ENCODE peak calls at places on chromosomes 7 and 10, in five cellular contexts. O is astrocyte of the spinal cord, Y is activated B cell treated with CpG ODN at 0.5 μM for 24 hours, R is IMR-90, I is GM06990. T is an unnamed sample.

GRCh38 chr7:81801532-81801931 is 31.7 kb upstream of the HGF start:
- DNase-seq in O (no peak), Y (no peak), R (no peak), I (no peak), T (no peak)

GRCh38 chr7:76302299-76303056 is at the start of gene HSPB1:
- DNase-seq in O (peak; percentile 94), Y (peak; percentile 65), R (peak; percentile 84), I (peak; percentile 88), T (peak; percentile 96)

GRCh38 chr7:33130184-33130583 is 820 bp downstream of the BBS9 start:
- DNase-seq in O (no peak), Y (no peak), R (peak; percentile 8), I (no peak), T (no peak)

GRCh38 chr10:4477664-4478063 is 348.3 kb upstream of the AKR1E2 start:
- DNase-seq in O (no peak), Y (no peak), R (no peak), I (no peak), T (no peak)

GRCh38 chr7:124027236-124027635 is 5.6 kb downstream of the TMEM229A start:
- DNase-seq in O (no peak), Y (no peak), R (no peak), I (no peak), T (no peak)

GRCh38 chr10:96124230-96125141 is 5.6 kb upstream of the ZNF518A start:
- DNase-seq in O (peak; percentile 31), Y (no peak), R (peak; percentile 36), I (peak; percentile 16), T (peak; percentile 41)

GRCh38 chr7:49845626-49846025 is 72.2 kb downstream of the VWC2 start:
- DNase-seq in O (no peak), Y (no peak), R (no peak), I (no peak), T (no peak)

GRCh38 chr10:105921348-105921747 is 1243.2 kb downstream of the SORCS1 start:
- DNase-seq in O (no peak), Y (no peak), R (no peak), I (no peak), T (no peak)

GRCh38 chr7:152406491-152406890 is 29.3 kb downstream of the KMT2C start:
- DNase-seq in O (no peak), Y (no peak), R (no peak), I (no peak), T (no peak)

GRCh38 chr10:49208996-49209395 is 20.8 kb upstream of the TMEM273 start:
- DNase-seq in O (no peak), Y (no peak), R (no peak), I (no peak), T (no peak)

GRCh38 chr7:13166801-13167200 is 479.4 kb downstream of the ARL4A start:
- DNase-seq in O (no peak), Y (no peak), R (no peak), I (no peak), T (no peak)

GRCh38 chr10:70685461-70685911 is 13.2 kb downstream of the ADAMTS14 start:
- DNase-seq in O (no peak), Y (no peak), R (no peak), I (no peak), T (no peak)

GRCh38 chr10:11298116-11298515 is 280.4 kb downstream of the CELF2 start:
- DNase-seq in O (no peak), Y (no peak), R (no peak), I (no peak), T (no peak)

GRCh38 chr10:125118701-125119100 is 41.7 kb downstream of the CTBP2 start:
- DNase-seq in O (no peak), Y (no peak), R (no peak), I (no peak), T (no peak)

GRCh38 chr7:122369756-122370155 is 65.2 kb upstream of the FEZF1 start:
- DNase-seq in O (no peak), Y (no peak), R (no peak), I (no peak), T (no peak)

GRCh38 chr10:113753020-113753692 is 1.7 kb downstream of the PLEKHS1 start:
- DNase-seq in O (no peak), Y (no peak), R (peak; percentile 6), I (no peak), T (no peak)

GRCh38 chr10:12943425-12943824 is 58.1 kb downstream of the CCDC3 start:
- DNase-seq in O (no peak), Y (no peak), R (no peak), I (no peak), T (no peak)

GRCh38 chr10:72784551-72785421 is 92.8 kb downstream of the MCU start:
- DNase-seq in O (peak; percentile 81), Y (no peak), R (peak; percentile 92), I (no peak), T (no peak)

GRCh38 chr7:47648301-47648900 is 66.5 kb upstream of the TNS3 start:
- DNase-seq in O (peak; percentile 79), Y (no peak), R (peak; percentile 85), I (no peak), T (no peak)

GRCh38 chr7:16098585-16099179 is 322.7 kb downstream of the CRPPA start:
- DNase-seq in O (peak; percentile 19), Y (no peak), R (peak; percentile 16), I (no peak), T (no peak)

GRCh38 chr7:17530741-17531417 is 232.4 kb downstream of the AHR start:
- DNase-seq in O (peak; percentile 51), Y (no peak), R (peak; percentile 15), I (no peak), T (peak; percentile 11)

GRCh38 chr7:47193003-47193402 is 388.9 kb downstream of the TNS3 start:
- DNase-seq in O (no peak), Y (no peak), R (no peak), I (no peak), T (no peak)

GRCh38 chr7:45065031-45065995 is 23.5 kb downstream of the NACAD start:
- DNase-seq in O (no peak), Y (no peak), R (no peak), I (no peak), T (no peak)

GRCh38 chr10:46263831-46264268 is 22.9 kb upstream of the ANTXRL start:
- DNase-seq in O (no peak), Y (no peak), R (no peak), I (no peak), T (no peak)

GRCh38 chr10:3173173-3173878 is 744 bp upstream of the PITRM1 start:
- DNase-seq in O (no peak), Y (no peak), R (no peak), I (no peak), T (no peak)

GRCh38 chr7:33998487-33998886 is 93.1 kb downstream of the BMPER start:
- DNase-seq in O (peak; percentile 65), Y (no peak), R (no peak), I (no peak), T (no peak)

GRCh38 chr10:113566888-113567287 is 14.0 kb downstream of the HABP2 start:
- DNase-seq in O (no peak), Y (no peak), R (no peak), I (no peak), T (no peak)

GRCh38 chr10:48272682-48273081 is 1.8 kb downstream of the FRMPD2 start:
- DNase-seq in O (no peak), Y (no peak), R (no peak), I (no peak), T (no peak)

GRCh38 chr10:369441-370221 is 234.4 kb downstream of the ZMYND11 start:
- DNase-seq in O (peak; percentile 94), Y (no peak), R (peak; percentile 81), I (no peak), T (no peak)

GRCh38 chr7:142583424-142583823 is 165.8 kb upstream of the PRSS1 start:
- DNase-seq in O (peak; percentile 91), Y (no peak), R (peak; percentile 92), I (peak; percentile 52), T (peak; percentile 52)

GRCh38 chr10:43851030-43851429 is 202.3 kb upstream of the ZNF32 start:
- DNase-seq in O (no peak), Y (no peak), R (no peak), I (no peak), T (no peak)

GRCh38 chr7:79911420-79911819 is 223.2 kb upstream of the GNAI1 start:
- DNase-seq in O (no peak), Y (no peak), R (no peak), I (no peak), T (no peak)

GRCh38 chr10:97235353-97235752 is 49.6 kb upstream of the SLIT1 start:
- DNase-seq in O (no peak), Y (no peak), R (no peak), I (no peak), T (no peak)

GRCh38 chr10:97243836-97244235 is 48.6 kb downstream of the ARHGAP19 start:
- DNase-seq in O (no peak), Y (no peak), R (no peak), I (no peak), T (no peak)

GRCh38 chr10:97234403-97234802 is 48.6 kb upstream of the SLIT1 start:
- DNase-seq in O (peak; percentile 57), Y (no peak), R (peak; percentile 64), I (no peak), T (no peak)

GRCh38 chr10:97238855-97239254 is 53.1 kb upstream of the SLIT1 start:
- DNase-seq in O (no peak), Y (no peak), R (no peak), I (no peak), T (no peak)
- TF ChIP-seq CTCF in O (no peak), Y (no peak), R (no peak), I (no peak), T (no peak)

DNA sequence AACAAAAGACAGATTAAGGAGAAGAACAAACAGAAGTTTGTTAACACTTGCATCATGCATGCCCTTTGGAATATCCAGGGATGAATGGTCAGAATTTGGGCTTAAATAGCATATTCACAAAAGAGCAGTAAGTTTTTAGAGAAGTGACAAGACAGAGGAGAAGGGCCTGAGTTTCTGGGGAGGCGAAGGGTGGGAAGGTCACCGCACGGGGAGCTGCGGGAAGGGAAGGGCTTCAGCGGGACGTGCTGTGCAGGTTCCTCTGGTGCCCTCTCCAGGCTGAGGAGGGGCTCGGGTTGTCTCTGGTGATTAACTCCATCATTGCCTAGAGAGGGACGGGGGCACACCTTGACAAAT is 10.4 kb upstream of the ZNF22 start:
- DNase-seq in O (no peak), Y (no peak), R (no peak), I (no peak), T (no peak)
- TF ChIP-seq CTCF in O (peak; percentile 51), Y (no peak), R (peak; percentile 8), I (no peak), T (peak; percentile 9)

GRCh38 chr7:19920705-19921104 is 147.3 kb upstream of the TMEM196 start:
- DNase-seq in O (no peak), Y (no peak), R (no peak), I (no peak), T (no peak)
- TF ChIP-seq CTCF in O (no peak), Y (no peak), R (no peak), I (no peak), T (no peak)

DNA sequence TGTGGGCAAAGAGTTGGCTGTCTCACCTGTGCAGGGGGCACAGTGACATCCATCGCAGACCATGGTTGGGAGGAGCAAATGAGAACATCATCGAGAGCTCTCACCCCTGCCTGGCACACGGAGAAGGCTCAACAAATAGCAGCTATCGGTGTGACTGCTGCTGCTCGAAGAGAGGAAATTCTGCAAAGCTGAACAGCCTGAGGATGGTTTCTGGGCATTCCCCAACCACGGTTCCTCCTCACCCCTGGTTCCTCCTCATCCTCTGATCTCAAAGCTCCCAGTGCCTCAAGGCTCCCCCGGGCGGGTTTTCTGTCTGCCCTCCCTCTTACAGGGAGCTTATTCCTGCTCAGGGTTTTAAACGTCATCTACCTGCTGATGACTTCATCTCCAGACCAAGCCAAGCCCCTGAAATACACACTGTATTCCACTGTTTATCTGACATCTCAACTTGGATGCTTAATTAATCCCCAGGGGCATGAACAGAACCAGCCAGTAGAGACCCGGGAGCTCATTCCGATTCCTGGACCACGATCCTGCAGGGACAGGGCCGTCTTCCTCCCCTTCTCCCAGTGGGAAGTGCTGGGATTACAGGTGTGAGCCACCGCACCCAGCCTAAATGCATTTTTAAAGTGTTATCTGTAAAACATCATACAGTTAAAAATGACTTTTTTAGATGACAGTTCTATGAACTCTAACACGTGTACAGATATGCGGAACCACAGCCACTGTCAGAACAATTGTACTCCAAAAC is 19.5 kb upstream of the NOM1 start:
- DNase-seq in O (no peak), Y (no peak), R (no peak), I (no peak), T (no peak)
- TF ChIP-seq CTCF in O (no peak), Y (no peak), R (no peak), I (no peak), T (no peak)